ENCODE peak calls at places on chromosomes 1 and 21, in four cellular contexts. One of them, this sample, is unnamed.
A peak's percentile ranks its signal among the peaks of the same experiment; 100 is the strongest.

GRCh38 chr1:226967665-226968064 is 27.6 kb downstream of the COQ8A start:
- DNase-seq in WERI-Rb-1: no peak
- DNase-seq in head of caudate nucleus: peak; percentile 61
- DNase-seq in EL: peak; percentile 25
- DNase-seq in this sample: peak; percentile 1

GRCh38 chr1:96492236-96492635 is 229.3 kb upstream of the PTBP2 start:
- DNase-seq in EL: no peak
- DNase-seq in head of caudate nucleus: no peak
- DNase-seq in WERI-Rb-1: peak; percentile 7
- DNase-seq in this sample: no peak

GRCh38 chr1:39431927-39432326 is 59.5 kb upstream of the BMP8A start:
- DNase-seq in head of caudate nucleus: no peak
- DNase-seq in EL: no peak
- DNase-seq in WERI-Rb-1: no peak
- DNase-seq in this sample: no peak

GRCh38 chr1:19903621-19904020 is 19.8 kb downstream of the PLA2G2E start:
- DNase-seq in EL: no peak
- DNase-seq in WERI-Rb-1: no peak
- DNase-seq in head of caudate nucleus: no peak
- DNase-seq in this sample: no peak

GRCh38 chr1:45924736-45925135 is 121.3 kb downstream of the MAST2 start:
- DNase-seq in head of caudate nucleus: no peak
- DNase-seq in EL: peak; percentile 39
- DNase-seq in WERI-Rb-1: peak; percentile 59
- DNase-seq in this sample: peak; percentile 64

GRCh38 chr1:120179420-120180348 is 3.4 kb upstream of the SEC22B start:
- DNase-seq in head of caudate nucleus: no peak
- DNase-seq in EL: peak; percentile 87
- DNase-seq in WERI-Rb-1: peak; percentile 48
- DNase-seq in this sample: peak; percentile 64

GRCh38 chr1:9186082-9186859 is 48.3 kb upstream of the H6PD start:
- DNase-seq in EL: no peak
- DNase-seq in head of caudate nucleus: no peak
- DNase-seq in WERI-Rb-1: no peak
- DNase-seq in this sample: no peak

GRCh38 chr21:41691205-41692203 is 75.3 kb downstream of the RIPK4 start:
- DNase-seq in WERI-Rb-1: no peak
- DNase-seq in head of caudate nucleus: no peak
- DNase-seq in EL: no peak
- DNase-seq in this sample: no peak

GRCh38 chr1:5754079-5754431 is 238.2 kb downstream of the NPHP4 start:
- DNase-seq in head of caudate nucleus: no peak
- DNase-seq in WERI-Rb-1: no peak
- DNase-seq in EL: no peak
- DNase-seq in this sample: no peak

GRCh38 chr1:178973671-178974091 is 52.0 kb upstream of the FAM20B start:
- DNase-seq in head of caudate nucleus: no peak
- DNase-seq in EL: no peak
- DNase-seq in WERI-Rb-1: no peak
- DNase-seq in this sample: no peak

GRCh38 chr21:42570841-42571387 is 57.3 kb downstream of the SLC37A1 start:
- DNase-seq in WERI-Rb-1: peak; percentile 19
- DNase-seq in EL: no peak
- DNase-seq in head of caudate nucleus: peak; percentile 18
- DNase-seq in this sample: no peak

GRCh38 chr1:14440731-14441130 is 157.8 kb upstream of the KAZN start:
- DNase-seq in head of caudate nucleus: no peak
- DNase-seq in EL: no peak
- DNase-seq in WERI-Rb-1: no peak
- DNase-seq in this sample: no peak

GRCh38 chr1:172697463-172698100 is 38.7 kb downstream of the FASLG start:
- DNase-seq in WERI-Rb-1: no peak
- DNase-seq in EL: no peak
- DNase-seq in head of caudate nucleus: no peak
- DNase-seq in this sample: no peak

GRCh38 chr1:178232949-178233348 is 139.0 kb downstream of the RASAL2 start:
- DNase-seq in head of caudate nucleus: no peak
- DNase-seq in WERI-Rb-1: no peak
- DNase-seq in EL: peak; percentile 56
- DNase-seq in this sample: peak; percentile 33

GRCh38 chr1:27026621-27027574 is 14.2 kb upstream of the TENT5B start:
- DNase-seq in EL: peak; percentile 71
- DNase-seq in WERI-Rb-1: peak; percentile 38
- DNase-seq in head of caudate nucleus: no peak
- DNase-seq in this sample: no peak

GRCh38 chr21:26815197-26815596 is 30.0 kb downstream of the ADAMTS1 start:
- DNase-seq in EL: no peak
- DNase-seq in WERI-Rb-1: no peak
- DNase-seq in head of caudate nucleus: no peak
- DNase-seq in this sample: no peak

GRCh38 chr21:36710729-36711048 is 11.8 kb downstream of the SIM2 start:
- DNase-seq in EL: no peak
- DNase-seq in head of caudate nucleus: no peak
- DNase-seq in WERI-Rb-1: no peak
- DNase-seq in this sample: no peak

GRCh38 chr1:44644806-44645205 is 29.5 kb downstream of the TMEM53 start:
- DNase-seq in head of caudate nucleus: no peak
- DNase-seq in WERI-Rb-1: no peak
- DNase-seq in EL: no peak
- DNase-seq in this sample: no peak

GRCh38 chr1:145720556-145720877 is 1.2 kb downstream of the CD160 start:
- DNase-seq in WERI-Rb-1: no peak
- DNase-seq in EL: peak; percentile 95
- DNase-seq in head of caudate nucleus: no peak
- DNase-seq in this sample: no peak

GRCh38 chr1:2308844-2309243 is 80.7 kb downstream of the SKI start:
- DNase-seq in WERI-Rb-1: no peak
- DNase-seq in EL: no peak
- DNase-seq in head of caudate nucleus: no peak
- DNase-seq in this sample: no peak

GRCh38 chr1:215824245-215824644 is 257.1 kb downstream of the KCTD3 start:
- DNase-seq in head of caudate nucleus: no peak
- DNase-seq in EL: peak; percentile 42
- DNase-seq in WERI-Rb-1: peak; percentile 23
- DNase-seq in this sample: no peak

GRCh38 chr1:155208656-155209372 is at the start of gene MTX1:
- DNase-seq in EL: peak; percentile 82
- DNase-seq in WERI-Rb-1: peak; percentile 99
- DNase-seq in head of caudate nucleus: peak; percentile 91
- DNase-seq in this sample: peak; percentile 83

GRCh38 chr1:71273326-71273725 is 192.5 kb upstream of the ZRANB2 start:
- DNase-seq in WERI-Rb-1: no peak
- DNase-seq in head of caudate nucleus: no peak
- DNase-seq in EL: no peak
- DNase-seq in this sample: no peak

GRCh38 chr1:201023517-201023902 is at the start of gene KIF21B:
- DNase-seq in EL: peak; percentile 71
- DNase-seq in WERI-Rb-1: peak; percentile 100
- DNase-seq in head of caudate nucleus: peak; percentile 91
- DNase-seq in this sample: peak; percentile 61

GRCh38 chr1:100874433-100874832 is 20.2 kb downstream of the EXTL2 start:
- DNase-seq in head of caudate nucleus: no peak
- DNase-seq in EL: no peak
- DNase-seq in WERI-Rb-1: no peak
- DNase-seq in this sample: no peak

GRCh38 chr1:211529453-211529852 is 37.5 kb upstream of the RD3 start:
- DNase-seq in head of caudate nucleus: peak; percentile 76
- DNase-seq in WERI-Rb-1: no peak
- DNase-seq in EL: no peak
- DNase-seq in this sample: no peak

GRCh38 chr1:118154220-118154619 is 30.8 kb downstream of the SPAG17 start:
- DNase-seq in WERI-Rb-1: peak; percentile 12
- DNase-seq in head of caudate nucleus: no peak
- DNase-seq in EL: no peak
- DNase-seq in this sample: no peak

GRCh38 chr21:37383066-37383465 is 16.5 kb downstream of the DYRK1A start:
- DNase-seq in WERI-Rb-1: no peak
- DNase-seq in head of caudate nucleus: no peak
- DNase-seq in EL: no peak
- DNase-seq in this sample: no peak

GRCh38 chr1:2050482-2050792 is 226 bp downstream of the PRKCZ start:
- DNase-seq in EL: no peak
- DNase-seq in head of caudate nucleus: no peak
- DNase-seq in WERI-Rb-1: peak; percentile 54
- DNase-seq in this sample: peak; percentile 27

GRCh38 chr1:219871427-219872057 is 56.8 kb downstream of the SLC30A10 start:
- DNase-seq in head of caudate nucleus: no peak
- DNase-seq in WERI-Rb-1: no peak
- DNase-seq in EL: no peak
- DNase-seq in this sample: no peak

GRCh38 chr1:5680600-5680999 is 311.6 kb downstream of the NPHP4 start:
- DNase-seq in EL: no peak
- DNase-seq in head of caudate nucleus: peak; percentile 50
- DNase-seq in WERI-Rb-1: no peak
- DNase-seq in this sample: no peak

GRCh38 chr1:66571789-66572188 is 37.8 kb downstream of the SGIP1 start:
- DNase-seq in WERI-Rb-1: no peak
- DNase-seq in head of caudate nucleus: no peak
- DNase-seq in EL: peak; percentile 80
- DNase-seq in this sample: peak; percentile 9

GRCh38 chr1:204108312-204109141 is 35.6 kb downstream of the SOX13 start:
- DNase-seq in head of caudate nucleus: no peak
- DNase-seq in WERI-Rb-1: no peak
- DNase-seq in EL: no peak
- DNase-seq in this sample: no peak